ENCODE peak calls at places on chromosomes 11 and 22, in seven cellular contexts. One of them, this sample, is unnamed.

GRCh38 chr11:117094776-117095175 is 3.5 kb downstream of the SIK3 start:
- DNase-seq in RWPE2: no peak
- DNase-seq in uterus: no peak
- DNase-seq in fibroblast of lung: peak
- DNase-seq in tibial nerve: no peak
- DNase-seq in iPS DF 6.9: no peak
- DNase-seq in A549: no peak
- DNase-seq in this sample: no peak

GRCh38 chr22:50218153-50218995 is 17.6 kb downstream of the SELENOO start:
- DNase-seq in RWPE2: peak
- DNase-seq in uterus: no peak
- DNase-seq in fibroblast of lung: no peak
- DNase-seq in tibial nerve: no peak
- DNase-seq in iPS DF 6.9: no peak
- DNase-seq in A549: no peak
- DNase-seq in this sample: no peak

GRCh38 chr11:33083918-33084317 is 44.5 kb downstream of the TCP11L1 start:
- DNase-seq in RWPE2: no peak
- DNase-seq in uterus: no peak
- DNase-seq in fibroblast of lung: no peak
- DNase-seq in tibial nerve: no peak
- DNase-seq in iPS DF 6.9: no peak
- DNase-seq in A549: no peak
- DNase-seq in this sample: no peak

GRCh38 chr11:76782526-76783293 is 446 bp upstream of the TSKU start:
- DNase-seq in RWPE2: peak
- DNase-seq in uterus: peak
- DNase-seq in fibroblast of lung: peak
- DNase-seq in tibial nerve: peak
- DNase-seq in iPS DF 6.9: peak
- DNase-seq in A549: peak
- DNase-seq in this sample: no peak

GRCh38 chr22:37021710-37022482 is 2.4 kb downstream of the MPST start:
- DNase-seq in RWPE2: no peak
- DNase-seq in uterus: no peak
- DNase-seq in fibroblast of lung: peak
- DNase-seq in tibial nerve: peak
- DNase-seq in iPS DF 6.9: peak
- DNase-seq in A549: no peak
- DNase-seq in this sample: no peak

GRCh38 chr11:123238297-123238696 is 43.2 kb upstream of the CLMP start:
- DNase-seq in RWPE2: no peak
- DNase-seq in uterus: no peak
- DNase-seq in fibroblast of lung: no peak
- DNase-seq in tibial nerve: peak
- DNase-seq in iPS DF 6.9: no peak
- DNase-seq in A549: no peak
- DNase-seq in this sample: no peak

GRCh38 chr11:79400717-79401330 is 40.0 kb downstream of the TENM4 start:
- DNase-seq in RWPE2: no peak
- DNase-seq in uterus: no peak
- DNase-seq in fibroblast of lung: no peak
- DNase-seq in tibial nerve: no peak
- DNase-seq in iPS DF 6.9: peak
- DNase-seq in A549: peak
- DNase-seq in this sample: no peak

GRCh38 chr11:67441082-67441683 is 2.1 kb downstream of the CORO1B start:
- DNase-seq in RWPE2: peak
- DNase-seq in uterus: no peak
- DNase-seq in fibroblast of lung: no peak
- DNase-seq in tibial nerve: no peak
- DNase-seq in iPS DF 6.9: no peak
- DNase-seq in A549: no peak
- DNase-seq in this sample: no peak

GRCh38 chr11:45617886-45618601 is 47.4 kb downstream of the CHST1 start:
- DNase-seq in RWPE2: no peak
- DNase-seq in uterus: no peak
- DNase-seq in fibroblast of lung: no peak
- DNase-seq in tibial nerve: no peak
- DNase-seq in iPS DF 6.9: no peak
- DNase-seq in A549: no peak
- DNase-seq in this sample: no peak

GRCh38 chr11:91749231-91749630 is 475.4 kb upstream of the FAT3 start:
- DNase-seq in RWPE2: no peak
- DNase-seq in uterus: no peak
- DNase-seq in fibroblast of lung: no peak
- DNase-seq in tibial nerve: no peak
- DNase-seq in iPS DF 6.9: no peak
- DNase-seq in A549: no peak
- DNase-seq in this sample: no peak

GRCh38 chr22:42683599-42684283 is 34.5 kb upstream of the CYB5R3 start:
- DNase-seq in RWPE2: no peak
- DNase-seq in uterus: peak
- DNase-seq in fibroblast of lung: no peak
- DNase-seq in tibial nerve: no peak
- DNase-seq in iPS DF 6.9: no peak
- DNase-seq in A549: no peak
- DNase-seq in this sample: peak

GRCh38 chr22:49609207-49609876 is 218.3 kb downstream of the BRD1 start:
- DNase-seq in RWPE2: peak
- DNase-seq in uterus: no peak
- DNase-seq in fibroblast of lung: no peak
- DNase-seq in tibial nerve: no peak
- DNase-seq in iPS DF 6.9: no peak
- DNase-seq in A549: no peak
- DNase-seq in this sample: no peak

GRCh38 chr11:117973446-117973922 is 12.7 kb upstream of the IL10RA start:
- DNase-seq in RWPE2: no peak
- DNase-seq in uterus: no peak
- DNase-seq in fibroblast of lung: no peak
- DNase-seq in tibial nerve: no peak
- DNase-seq in iPS DF 6.9: no peak
- DNase-seq in A549: no peak
- DNase-seq in this sample: no peak

GRCh38 chr11:71940561-71941219 is 11.8 kb downstream of the RNF121 start:
- DNase-seq in RWPE2: no peak
- DNase-seq in uterus: no peak
- DNase-seq in fibroblast of lung: peak
- DNase-seq in tibial nerve: no peak
- DNase-seq in iPS DF 6.9: no peak
- DNase-seq in A549: no peak
- DNase-seq in this sample: no peak

DNA sequence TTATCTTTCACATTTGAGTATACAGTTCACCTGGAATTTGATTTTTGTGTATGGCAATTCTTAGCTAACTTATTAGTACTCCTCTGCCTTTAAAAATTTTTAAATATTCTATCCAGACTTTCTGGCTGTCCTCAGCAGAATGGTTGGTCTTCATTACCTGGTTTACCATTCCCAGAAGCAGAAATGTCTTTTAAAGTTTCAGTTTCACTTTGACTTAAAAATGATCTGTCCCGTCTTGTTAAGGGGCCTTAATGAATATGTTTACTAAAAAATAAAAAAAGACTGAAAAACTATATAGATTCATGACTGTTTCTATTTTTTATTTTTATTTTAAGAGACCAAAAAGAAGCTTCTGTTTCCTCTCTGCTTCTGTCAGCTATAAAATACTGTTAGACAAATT is 70.5 kb upstream of the TNRC6B start:
- DNase-seq in RWPE2: no peak
- DNase-seq in uterus: no peak
- DNase-seq in fibroblast of lung: no peak
- DNase-seq in tibial nerve: no peak
- DNase-seq in iPS DF 6.9: no peak
- DNase-seq in A549: no peak
- DNase-seq in this sample: no peak
- H3K27ac ChIP-seq in RWPE2: no peak
- H3K27ac ChIP-seq in uterus: peak
- H3K27ac ChIP-seq in fibroblast of lung: no peak
- H3K27ac ChIP-seq in tibial nerve: no peak
- H3K27ac ChIP-seq in iPS DF 6.9: no peak
- H3K27ac ChIP-seq in A549: no peak
- H3K27ac ChIP-seq in this sample: no peak

GRCh38 chr22:19174106-19175025 is 4.2 kb downstream of the SLC25A1 start:
- DNase-seq in RWPE2: no peak
- DNase-seq in uterus: no peak
- DNase-seq in fibroblast of lung: peak
- DNase-seq in tibial nerve: no peak
- DNase-seq in iPS DF 6.9: no peak
- DNase-seq in A549: no peak
- DNase-seq in this sample: no peak

GRCh38 chr22:19176732-19177131 is 1.8 kb downstream of the SLC25A1 start:
- DNase-seq in RWPE2: no peak
- DNase-seq in uterus: no peak
- DNase-seq in fibroblast of lung: no peak
- DNase-seq in tibial nerve: no peak
- DNase-seq in iPS DF 6.9: no peak
- DNase-seq in A549: no peak
- DNase-seq in this sample: no peak

GRCh38 chr22:19175026-19175601 is 3.4 kb downstream of the SLC25A1 start:
- DNase-seq in RWPE2: no peak
- DNase-seq in uterus: no peak
- DNase-seq in fibroblast of lung: no peak
- DNase-seq in tibial nerve: no peak
- DNase-seq in iPS DF 6.9: no peak
- DNase-seq in A549: no peak
- DNase-seq in this sample: no peak

GRCh38 chr22:19176175-19176630 is 2.3 kb downstream of the SLC25A1 start:
- DNase-seq in RWPE2: no peak
- DNase-seq in uterus: no peak
- DNase-seq in fibroblast of lung: no peak
- DNase-seq in tibial nerve: no peak
- DNase-seq in iPS DF 6.9: no peak
- DNase-seq in A549: no peak
- DNase-seq in this sample: no peak

DNA sequence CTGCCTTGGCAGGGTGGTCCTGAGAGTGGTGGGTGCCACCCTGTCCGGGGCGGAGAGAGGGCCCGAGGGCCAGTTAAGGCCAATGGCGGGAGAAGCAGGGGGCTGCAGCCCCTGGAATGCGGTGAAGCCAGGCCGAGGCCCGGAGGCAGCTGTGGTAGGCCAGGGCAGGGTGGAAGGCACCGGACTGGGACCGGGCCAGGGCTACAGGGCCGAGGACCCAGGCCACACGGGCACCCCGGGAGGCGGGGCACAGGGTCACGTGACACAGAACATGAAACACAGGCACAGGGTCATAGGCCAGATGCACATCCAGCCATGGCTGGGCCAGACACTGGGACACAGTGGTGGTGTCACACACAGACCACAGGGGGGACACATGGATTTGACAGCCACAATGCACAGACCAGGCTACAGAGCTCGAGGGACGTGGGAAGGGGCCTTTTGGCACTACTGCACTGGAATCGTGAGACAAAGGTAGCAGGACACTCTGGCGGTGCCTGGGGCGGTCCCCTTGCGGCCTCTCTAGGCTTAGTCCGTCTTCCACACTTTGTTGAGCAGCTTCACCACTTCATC is 2.8 kb downstream of the SLC25A1 start:
- DNase-seq in RWPE2: no peak
- DNase-seq in uterus: no peak
- DNase-seq in fibroblast of lung: no peak
- DNase-seq in tibial nerve: no peak
- DNase-seq in iPS DF 6.9: no peak
- DNase-seq in A549: no peak
- DNase-seq in this sample: no peak
- H3K27ac ChIP-seq in RWPE2: peak
- H3K27ac ChIP-seq in uterus: no peak
- H3K27ac ChIP-seq in fibroblast of lung: no peak
- H3K27ac ChIP-seq in tibial nerve: no peak
- H3K27ac ChIP-seq in iPS DF 6.9: no peak
- H3K27ac ChIP-seq in A549: no peak
- H3K27ac ChIP-seq in this sample: no peak

GRCh38 chr22:30393322-30393680 is 3.5 kb upstream of the SEC14L2 start:
- DNase-seq in RWPE2: no peak
- DNase-seq in uterus: no peak
- DNase-seq in fibroblast of lung: no peak
- DNase-seq in tibial nerve: no peak
- DNase-seq in iPS DF 6.9: no peak
- DNase-seq in A549: no peak
- DNase-seq in this sample: no peak
- H3K27ac ChIP-seq in RWPE2: no peak
- H3K27ac ChIP-seq in uterus: no peak
- H3K27ac ChIP-seq in fibroblast of lung: no peak
- H3K27ac ChIP-seq in tibial nerve: no peak
- H3K27ac ChIP-seq in iPS DF 6.9: no peak
- H3K27ac ChIP-seq in A549: no peak
- H3K27ac ChIP-seq in this sample: peak

GRCh38 chr11:22830082-22830414 is 447 bp upstream of the SVIP start:
- DNase-seq in RWPE2: no peak
- DNase-seq in uterus: no peak
- DNase-seq in fibroblast of lung: no peak
- DNase-seq in tibial nerve: no peak
- DNase-seq in iPS DF 6.9: no peak
- DNase-seq in A549: no peak
- DNase-seq in this sample: no peak
- H3K27ac ChIP-seq in RWPE2: no peak
- H3K27ac ChIP-seq in uterus: no peak
- H3K27ac ChIP-seq in fibroblast of lung: no peak
- H3K27ac ChIP-seq in tibial nerve: peak
- H3K27ac ChIP-seq in iPS DF 6.9: no peak
- H3K27ac ChIP-seq in A549: no peak
- H3K27ac ChIP-seq in this sample: peak

GRCh38 chr11:64469288-64469687 is 110.3 kb downstream of the RPS6KA4 start:
- DNase-seq in RWPE2: no peak
- DNase-seq in uterus: no peak
- DNase-seq in fibroblast of lung: no peak
- DNase-seq in tibial nerve: no peak
- DNase-seq in iPS DF 6.9: no peak
- DNase-seq in A549: no peak
- DNase-seq in this sample: no peak

GRCh38 chr11:64461081-64461480 is 102.1 kb downstream of the RPS6KA4 start:
- DNase-seq in RWPE2: no peak
- DNase-seq in uterus: no peak
- DNase-seq in fibroblast of lung: no peak
- DNase-seq in tibial nerve: no peak
- DNase-seq in iPS DF 6.9: no peak
- DNase-seq in A549: no peak
- DNase-seq in this sample: no peak

GRCh38 chr11:64466115-64466718 is 107.3 kb downstream of the RPS6KA4 start:
- DNase-seq in RWPE2: no peak
- DNase-seq in uterus: no peak
- DNase-seq in fibroblast of lung: no peak
- DNase-seq in tibial nerve: no peak
- DNase-seq in iPS DF 6.9: no peak
- DNase-seq in A549: no peak
- DNase-seq in this sample: no peak
- H3K27ac ChIP-seq in RWPE2: no peak
- H3K27ac ChIP-seq in uterus: no peak
- H3K27ac ChIP-seq in fibroblast of lung: no peak
- H3K27ac ChIP-seq in tibial nerve: no peak
- H3K27ac ChIP-seq in iPS DF 6.9: no peak
- H3K27ac ChIP-seq in A549: no peak
- H3K27ac ChIP-seq in this sample: no peak

GRCh38 chr11:111357150-111358037 is 21.7 kb downstream of the POU2AF1 start:
- DNase-seq in RWPE2: no peak
- DNase-seq in uterus: no peak
- DNase-seq in fibroblast of lung: no peak
- DNase-seq in tibial nerve: no peak
- DNase-seq in iPS DF 6.9: no peak
- DNase-seq in A549: no peak
- DNase-seq in this sample: no peak
- H3K27ac ChIP-seq in RWPE2: no peak
- H3K27ac ChIP-seq in uterus: no peak
- H3K27ac ChIP-seq in fibroblast of lung: no peak
- H3K27ac ChIP-seq in tibial nerve: no peak
- H3K27ac ChIP-seq in iPS DF 6.9: no peak
- H3K27ac ChIP-seq in A549: no peak
- H3K27ac ChIP-seq in this sample: no peak